ENCODE peak calls at places on chromosomes 6 and 20, in six cellular contexts. V is COR-L47; R is stimulated activated CD4-positive, alpha-beta T cell treated with anti-CD3 and anti-CD28 coated beads, Interleukin-4, amount 100 ng/mL, for 1 hour; B is stimulated activated naive CD8-positive, alpha-beta T cell treated with anti-CD3 and anti-CD28 coated beads, Interleukin-15, amount 100 ng/mL, for 72 hours; T is dermis microvascular lymphatic vessel endothelial cell; X is ACHN. C is an unnamed sample.

GRCh38 chr6:56440551-56440981 is 193.2 kb upstream of the COL21A1 start:
- DNase-seq in V (no peak), R (no peak), B (no peak), T (no peak), X (no peak), C (no peak)

GRCh38 chr6:142395768-142396231 is 94.0 kb downstream of the ADGRG6 start:
- DNase-seq in V (no peak), R (no peak), B (no peak), T (no peak), X (no peak), C (no peak)

GRCh38 chr20:4812641-4813075 is 90.9 kb downstream of the PRND start:
- DNase-seq in V (no peak), R (no peak), B (peak), T (no peak), X (no peak), C (no peak)

GRCh38 chr20:45983279-45983743 is 11.3 kb upstream of the ZNF335 start:
- DNase-seq in V (no peak), R (no peak), B (no peak), T (no peak), X (no peak), C (no peak)

GRCh38 chr20:39032997-39033396 is 70.9 kb downstream of the DHX35 start:
- DNase-seq in V (no peak), R (no peak), B (no peak), T (no peak), X (no peak), C (no peak)

GRCh38 chr6:5361371-5361770 is 100.1 kb downstream of the FARS2 start:
- DNase-seq in V (peak), R (no peak), B (no peak), T (peak), X (no peak), C (peak)

GRCh38 chr6:157143171-157143884 is 180.0 kb downstream of the TMEM242 start:
- DNase-seq in V (no peak), R (no peak), B (peak), T (peak), X (no peak), C (no peak)

GRCh38 chr6:112252571-112253504 is 1.5 kb downstream of the LAMA4 start:
- DNase-seq in V (no peak), R (no peak), B (no peak), T (peak), X (no peak), C (no peak)

C was measured in glomerular endothelial cell.